ENCODE peak calls at places on chromosome 9, in five cellular contexts. One of them, this sample, is unnamed. For H3K36me3, the result is how much of the 10 kb centered on the place peaks cover.

GRCh38 chr9:129868571-129869486 is 33.6 kb downstream of the USP20 start:
- DNase-seq in upper lobe of right lung: no peak
- DNase-seq in tibial nerve: no peak
- DNase-seq in body of pancreas: no peak
- DNase-seq in psoas muscle: no peak
- DNase-seq in this sample: peak

GRCh38 chr9:96021616-96022444 is 146.3 kb downstream of the ERCC6L2 start:
- DNase-seq in upper lobe of right lung: peak
- DNase-seq in tibial nerve: no peak
- DNase-seq in body of pancreas: no peak
- DNase-seq in psoas muscle: no peak
- DNase-seq in this sample: no peak

GRCh38 chr9:4262735-4263141 is 37.1 kb downstream of the GLIS3 start:
- DNase-seq in upper lobe of right lung: no peak
- DNase-seq in tibial nerve: no peak
- DNase-seq in body of pancreas: no peak
- DNase-seq in psoas muscle: no peak
- DNase-seq in this sample: no peak

GRCh38 chr9:133121200-133122166 is at the start of gene RALGDS:
- DNase-seq in upper lobe of right lung: peak
- DNase-seq in tibial nerve: peak
- DNase-seq in body of pancreas: peak
- DNase-seq in psoas muscle: peak
- DNase-seq in this sample: peak

GRCh38 chr9:114910541-114910940 is 19.9 kb downstream of the TNFSF8 start:
- DNase-seq in upper lobe of right lung: no peak
- DNase-seq in tibial nerve: no peak
- DNase-seq in body of pancreas: no peak
- DNase-seq in psoas muscle: no peak
- DNase-seq in this sample: no peak

GRCh38 chr9:137115394-137116026 is 977 bp upstream of the DPP7 start:
- DNase-seq in upper lobe of right lung: no peak
- DNase-seq in tibial nerve: no peak
- DNase-seq in body of pancreas: no peak
- DNase-seq in psoas muscle: no peak
- DNase-seq in this sample: no peak

GRCh38 chr9:112911736-112912135 is 21.1 kb upstream of the SLC46A2 start:
- DNase-seq in upper lobe of right lung: no peak
- DNase-seq in tibial nerve: no peak
- DNase-seq in body of pancreas: no peak
- DNase-seq in psoas muscle: no peak
- DNase-seq in this sample: no peak

GRCh38 chr9:71446499-71447411 is 321.6 kb downstream of the CEMIP2 start:
- DNase-seq in upper lobe of right lung: peak
- DNase-seq in tibial nerve: no peak
- DNase-seq in body of pancreas: peak
- DNase-seq in psoas muscle: peak
- DNase-seq in this sample: peak

GRCh38 chr9:28853487-28853886 is 1280.2 kb upstream of the C9orf72 start:
- DNase-seq in upper lobe of right lung: no peak
- DNase-seq in tibial nerve: no peak
- DNase-seq in body of pancreas: no peak
- DNase-seq in psoas muscle: no peak
- DNase-seq in this sample: no peak

GRCh38 chr9:121350993-121351561 is 19.0 kb downstream of the STOM start:
- DNase-seq in upper lobe of right lung: no peak
- DNase-seq in tibial nerve: peak
- DNase-seq in body of pancreas: peak
- DNase-seq in psoas muscle: peak
- DNase-seq in this sample: peak

GRCh38 chr9:7315116-7315515 is 484.5 kb downstream of the DMAC1 start:
- DNase-seq in upper lobe of right lung: no peak
- DNase-seq in tibial nerve: no peak
- DNase-seq in body of pancreas: no peak
- DNase-seq in psoas muscle: no peak
- DNase-seq in this sample: no peak

GRCh38 chr9:7392161-7392560 is 407.4 kb downstream of the DMAC1 start:
- DNase-seq in upper lobe of right lung: no peak
- DNase-seq in tibial nerve: no peak
- DNase-seq in body of pancreas: no peak
- DNase-seq in psoas muscle: no peak
- DNase-seq in this sample: no peak

GRCh38 chr9:6969805-6970204 is 212.0 kb downstream of the KDM4C start:
- DNase-seq in upper lobe of right lung: no peak
- DNase-seq in tibial nerve: no peak
- DNase-seq in body of pancreas: no peak
- DNase-seq in psoas muscle: no peak
- DNase-seq in this sample: no peak

GRCh38 chr9:130499804-130500263 is 55.1 kb downstream of the ASS1 start:
- DNase-seq in upper lobe of right lung: no peak
- DNase-seq in tibial nerve: no peak
- DNase-seq in body of pancreas: peak
- DNase-seq in psoas muscle: no peak
- DNase-seq in this sample: peak

GRCh38 chr9:111548623-111549022 is 23.6 kb downstream of the ZNF483 start:
- DNase-seq in upper lobe of right lung: no peak
- DNase-seq in tibial nerve: no peak
- DNase-seq in body of pancreas: no peak
- DNase-seq in psoas muscle: no peak
- DNase-seq in this sample: no peak
- H3K36me3 ChIP-seq in upper lobe of right lung: under half
- H3K36me3 ChIP-seq in tibial nerve: under half
- H3K36me3 ChIP-seq in body of pancreas: under half
- H3K36me3 ChIP-seq in psoas muscle: under half
- H3K36me3 ChIP-seq in this sample: under half

DNA sequence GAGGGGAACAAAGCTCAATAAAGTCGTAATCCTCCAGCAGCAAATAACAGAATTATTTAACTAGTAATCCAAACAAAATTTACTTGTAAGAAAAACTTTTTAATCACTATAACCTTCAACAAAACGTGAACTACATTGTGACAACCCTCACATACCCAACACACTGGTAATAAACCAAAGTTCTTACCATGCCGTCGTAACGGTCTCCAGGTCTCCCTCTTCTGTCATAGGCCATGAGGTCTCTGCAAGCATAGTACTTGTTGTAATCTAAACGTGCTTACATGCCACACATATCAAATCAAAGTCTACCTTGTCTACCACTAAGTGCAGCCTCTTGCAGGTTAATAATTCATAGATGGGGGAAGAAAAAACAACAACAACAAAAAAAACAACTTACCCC is 8.5 kb downstream of the HNRNPK start:
- DNase-seq in upper lobe of right lung: no peak
- DNase-seq in tibial nerve: no peak
- DNase-seq in body of pancreas: no peak
- DNase-seq in psoas muscle: no peak
- DNase-seq in this sample: no peak
- H3K36me3 ChIP-seq in upper lobe of right lung: half or more
- H3K36me3 ChIP-seq in tibial nerve: under half
- H3K36me3 ChIP-seq in body of pancreas: half or more
- H3K36me3 ChIP-seq in psoas muscle: half or more
- H3K36me3 ChIP-seq in this sample: half or more

GRCh38 chr9:92223758-92224157 is 69.7 kb downstream of the IARS1 start:
- DNase-seq in upper lobe of right lung: no peak
- DNase-seq in tibial nerve: no peak
- DNase-seq in body of pancreas: no peak
- DNase-seq in psoas muscle: no peak
- DNase-seq in this sample: no peak

GRCh38 chr9:92228628-92229027 is 64.9 kb downstream of the IARS1 start:
- DNase-seq in upper lobe of right lung: no peak
- DNase-seq in tibial nerve: no peak
- DNase-seq in body of pancreas: no peak
- DNase-seq in psoas muscle: no peak
- DNase-seq in this sample: no peak

DNA sequence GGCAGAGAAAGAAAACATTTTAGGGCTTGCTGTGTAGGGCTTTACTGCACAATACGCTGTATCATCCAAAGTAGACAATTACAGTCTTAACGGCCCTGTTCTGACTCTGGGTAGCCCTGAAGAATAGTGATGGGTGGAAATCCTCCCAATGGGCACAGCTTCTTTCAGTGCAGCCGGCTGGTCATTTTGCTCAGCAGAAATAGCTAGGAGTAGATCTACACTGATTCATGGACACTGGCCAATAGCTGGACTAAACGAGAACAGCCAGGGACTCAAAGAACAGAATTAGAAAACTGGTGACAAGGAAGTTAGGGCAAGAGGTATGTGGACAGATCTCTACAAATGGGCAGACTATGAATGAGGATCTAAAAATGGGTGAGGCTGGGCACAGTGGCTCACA is 69.3 kb downstream of the IARS1 start:
- DNase-seq in upper lobe of right lung: no peak
- DNase-seq in tibial nerve: no peak
- DNase-seq in body of pancreas: no peak
- DNase-seq in psoas muscle: no peak
- DNase-seq in this sample: no peak
- H3K36me3 ChIP-seq in upper lobe of right lung: half or more
- H3K36me3 ChIP-seq in tibial nerve: under half
- H3K36me3 ChIP-seq in body of pancreas: under half
- H3K36me3 ChIP-seq in psoas muscle: half or more
- H3K36me3 ChIP-seq in this sample: under half

GRCh38 chr9:135219676-135220600 is 132.5 kb downstream of the OLFM1 start:
- DNase-seq in upper lobe of right lung: peak
- DNase-seq in tibial nerve: no peak
- DNase-seq in body of pancreas: peak
- DNase-seq in psoas muscle: no peak
- DNase-seq in this sample: no peak

GRCh38 chr9:135220601-135221575 is 133.4 kb downstream of the OLFM1 start:
- DNase-seq in upper lobe of right lung: peak
- DNase-seq in tibial nerve: no peak
- DNase-seq in body of pancreas: peak
- DNase-seq in psoas muscle: no peak
- DNase-seq in this sample: no peak

GRCh38 chr9:135217836-135218235 is 130.4 kb downstream of the OLFM1 start:
- DNase-seq in upper lobe of right lung: peak
- DNase-seq in tibial nerve: no peak
- DNase-seq in body of pancreas: peak
- DNase-seq in psoas muscle: no peak
- DNase-seq in this sample: no peak

GRCh38 chr9:135216666-135217431 is 129.4 kb downstream of the OLFM1 start:
- DNase-seq in upper lobe of right lung: peak
- DNase-seq in tibial nerve: no peak
- DNase-seq in body of pancreas: peak
- DNase-seq in psoas muscle: no peak
- DNase-seq in this sample: no peak

DNA sequence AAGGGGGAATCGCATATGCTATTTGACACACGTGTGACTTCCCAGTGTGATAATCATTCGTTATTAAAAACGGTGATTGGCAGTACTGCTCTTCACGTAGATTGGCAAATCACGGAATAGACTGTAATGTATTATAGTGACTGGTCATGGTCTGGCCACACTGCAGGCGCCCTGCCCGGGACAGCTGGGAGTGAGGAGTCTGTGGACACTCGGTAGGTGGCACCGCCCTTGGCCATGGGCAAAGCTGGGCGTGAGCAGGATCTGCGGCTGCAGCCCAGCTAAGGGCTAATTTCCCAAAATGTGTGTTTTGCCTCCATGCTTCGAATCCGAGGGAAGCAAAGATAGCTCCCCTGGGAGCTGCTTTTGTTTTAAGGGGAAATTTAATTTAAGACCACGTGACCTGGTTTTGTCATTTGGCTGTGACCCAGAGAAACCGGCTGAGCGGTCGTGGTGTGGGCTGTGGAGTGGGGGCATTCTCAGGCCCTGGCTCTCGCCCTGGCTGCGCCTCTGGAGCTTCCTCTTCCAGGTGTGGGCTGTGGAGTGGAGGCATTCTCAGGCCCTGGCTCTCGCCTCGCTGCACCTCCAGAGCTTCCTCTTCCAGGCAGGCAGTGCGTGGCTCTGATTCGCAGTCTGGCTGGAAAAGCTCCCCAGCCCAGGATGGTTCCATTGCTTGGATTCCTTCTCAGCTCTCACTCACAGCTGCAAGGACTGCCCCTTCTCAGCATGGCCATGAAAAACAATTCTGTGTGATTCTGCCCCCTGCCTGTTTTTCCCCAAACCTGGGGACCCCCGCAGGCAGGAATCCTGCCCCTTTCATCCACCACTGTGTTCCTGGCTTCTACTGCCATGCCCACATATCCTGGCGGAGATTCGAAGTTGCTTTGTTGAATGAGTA is 131.1 kb downstream of the OLFM1 start:
- DNase-seq in upper lobe of right lung: peak
- DNase-seq in tibial nerve: no peak
- DNase-seq in body of pancreas: peak
- DNase-seq in psoas muscle: no peak
- DNase-seq in this sample: no peak
- H3K36me3 ChIP-seq in upper lobe of right lung: under half
- H3K36me3 ChIP-seq in tibial nerve: under half
- H3K36me3 ChIP-seq in body of pancreas: under half
- H3K36me3 ChIP-seq in psoas muscle: under half
- H3K36me3 ChIP-seq in this sample: under half

This sample was measured in stomach.